ENCODE peak calls at places on chromosomes 6 and 20, in eight cellular contexts. One of them, this sample, is unnamed.

GRCh38 chr6:44531447-44532015 is 144.0 kb downstream of the CDC5L start:
- DNase-seq in sigmoid colon: no peak
- DNase-seq in HCT116: no peak
- DNase-seq in gastrocnemius medialis: no peak
- DNase-seq in adrenal gland: no peak
- DNase-seq in IMR-90: no peak
- DNase-seq in A549: no peak
- DNase-seq in suprapubic skin: no peak
- DNase-seq in this sample: no peak

GRCh38 chr6:156582509-156582992 is 194.6 kb upstream of the ARID1B start:
- DNase-seq in sigmoid colon: no peak
- DNase-seq in gastrocnemius medialis: no peak
- DNase-seq in HCT116: no peak
- DNase-seq in IMR-90: no peak
- DNase-seq in suprapubic skin: no peak
- DNase-seq in adrenal gland: no peak
- DNase-seq in A549: no peak
- DNase-seq in this sample: no peak

GRCh38 chr20:49054032-49054643 is 8.0 kb downstream of the CSE1L start:
- DNase-seq in A549: no peak
- DNase-seq in gastrocnemius medialis: no peak
- DNase-seq in adrenal gland: no peak
- DNase-seq in IMR-90: no peak
- DNase-seq in suprapubic skin: no peak
- DNase-seq in sigmoid colon: no peak
- DNase-seq in HCT116: no peak
- DNase-seq in this sample: no peak

GRCh38 chr6:39393075-39393474 is 70.6 kb upstream of the KCNK16 start:
- DNase-seq in sigmoid colon: no peak
- DNase-seq in HCT116: no peak
- DNase-seq in suprapubic skin: no peak
- DNase-seq in IMR-90: no peak
- DNase-seq in A549: no peak
- DNase-seq in gastrocnemius medialis: no peak
- DNase-seq in adrenal gland: no peak
- DNase-seq in this sample: no peak

GRCh38 chr20:54433653-54434052 is 41.7 kb upstream of the DOK5 start:
- DNase-seq in sigmoid colon: no peak
- DNase-seq in adrenal gland: no peak
- DNase-seq in suprapubic skin: no peak
- DNase-seq in gastrocnemius medialis: no peak
- DNase-seq in A549: no peak
- DNase-seq in HCT116: no peak
- DNase-seq in IMR-90: no peak
- DNase-seq in this sample: no peak

GRCh38 chr6:13538084-13538483 is 36.3 kb upstream of the SIRT5 start:
- DNase-seq in A549: peak
- DNase-seq in IMR-90: peak
- DNase-seq in adrenal gland: no peak
- DNase-seq in sigmoid colon: no peak
- DNase-seq in HCT116: peak
- DNase-seq in gastrocnemius medialis: no peak
- DNase-seq in suprapubic skin: no peak
- DNase-seq in this sample: no peak

GRCh38 chr6:64012351-64013060 is 376.9 kb downstream of the PHF3 start:
- DNase-seq in A549: peak
- DNase-seq in gastrocnemius medialis: no peak
- DNase-seq in adrenal gland: no peak
- DNase-seq in IMR-90: peak
- DNase-seq in HCT116: no peak
- DNase-seq in suprapubic skin: no peak
- DNase-seq in sigmoid colon: no peak
- DNase-seq in this sample: no peak

GRCh38 chr6:35678021-35678654 is 10.6 kb downstream of the FKBP5 start:
- DNase-seq in HCT116: no peak
- DNase-seq in suprapubic skin: no peak
- DNase-seq in A549: no peak
- DNase-seq in sigmoid colon: no peak
- DNase-seq in IMR-90: peak
- DNase-seq in gastrocnemius medialis: no peak
- DNase-seq in adrenal gland: no peak
- DNase-seq in this sample: no peak

GRCh38 chr6:83884523-83884922 is 25.0 kb downstream of the CYB5R4 start:
- DNase-seq in gastrocnemius medialis: no peak
- DNase-seq in sigmoid colon: no peak
- DNase-seq in IMR-90: peak
- DNase-seq in HCT116: peak
- DNase-seq in A549: peak
- DNase-seq in adrenal gland: no peak
- DNase-seq in suprapubic skin: no peak
- DNase-seq in this sample: no peak

GRCh38 chr6:133890941-133891813 is 2.3 kb downstream of the TCF21 start:
- DNase-seq in gastrocnemius medialis: no peak
- DNase-seq in suprapubic skin: peak
- DNase-seq in A549: peak
- DNase-seq in adrenal gland: no peak
- DNase-seq in IMR-90: peak
- DNase-seq in HCT116: no peak
- DNase-seq in sigmoid colon: peak
- DNase-seq in this sample: no peak

GRCh38 chr6:4664117-4664626 is 112.0 kb upstream of the CDYL start:
- DNase-seq in adrenal gland: no peak
- DNase-seq in sigmoid colon: peak
- DNase-seq in A549: no peak
- DNase-seq in IMR-90: peak
- DNase-seq in gastrocnemius medialis: peak
- DNase-seq in HCT116: no peak
- DNase-seq in suprapubic skin: peak
- DNase-seq in this sample: peak

GRCh38 chr6:45921703-45922270 is 93.9 kb downstream of the CLIC5 start:
- DNase-seq in A549: no peak
- DNase-seq in IMR-90: no peak
- DNase-seq in adrenal gland: no peak
- DNase-seq in gastrocnemius medialis: peak
- DNase-seq in HCT116: no peak
- DNase-seq in suprapubic skin: no peak
- DNase-seq in sigmoid colon: peak
- DNase-seq in this sample: peak

GRCh38 chr6:70312165-70312564 is 9.3 kb upstream of the COL9A1 start:
- DNase-seq in A549: no peak
- DNase-seq in suprapubic skin: no peak
- DNase-seq in gastrocnemius medialis: no peak
- DNase-seq in adrenal gland: no peak
- DNase-seq in sigmoid colon: no peak
- DNase-seq in IMR-90: peak
- DNase-seq in HCT116: peak
- DNase-seq in this sample: no peak

GRCh38 chr6:17585766-17586502 is 14.2 kb upstream of the FAM8A1 start:
- DNase-seq in IMR-90: no peak
- DNase-seq in gastrocnemius medialis: no peak
- DNase-seq in adrenal gland: no peak
- DNase-seq in sigmoid colon: no peak
- DNase-seq in suprapubic skin: no peak
- DNase-seq in HCT116: peak
- DNase-seq in A549: no peak
- DNase-seq in this sample: no peak

GRCh38 chr6:134822920-134823430 is 126.9 kb downstream of the ALDH8A1 start:
- DNase-seq in sigmoid colon: no peak
- DNase-seq in IMR-90: peak
- DNase-seq in suprapubic skin: no peak
- DNase-seq in adrenal gland: peak
- DNase-seq in gastrocnemius medialis: peak
- DNase-seq in HCT116: peak
- DNase-seq in A549: peak
- DNase-seq in this sample: peak

GRCh38 chr20:34473262-34473883 is 42.8 kb upstream of the DYNLRB1 start:
- DNase-seq in HCT116: peak
- DNase-seq in suprapubic skin: peak
- DNase-seq in IMR-90: peak
- DNase-seq in sigmoid colon: no peak
- DNase-seq in A549: peak
- DNase-seq in adrenal gland: no peak
- DNase-seq in gastrocnemius medialis: peak
- DNase-seq in this sample: no peak

GRCh38 chr6:98525860-98526259 is 308.5 kb upstream of the POU3F2 start:
- DNase-seq in suprapubic skin: no peak
- DNase-seq in IMR-90: no peak
- DNase-seq in adrenal gland: no peak
- DNase-seq in HCT116: no peak
- DNase-seq in sigmoid colon: no peak
- DNase-seq in A549: no peak
- DNase-seq in gastrocnemius medialis: no peak
- DNase-seq in this sample: no peak
- H3K27ac ChIP-seq in suprapubic skin: no peak
- H3K27ac ChIP-seq in IMR-90: no peak
- H3K27ac ChIP-seq in adrenal gland: no peak
- H3K27ac ChIP-seq in HCT116: no peak
- H3K27ac ChIP-seq in sigmoid colon: no peak
- H3K27ac ChIP-seq in A549: no peak
- H3K27ac ChIP-seq in gastrocnemius medialis: no peak
- H3K27ac ChIP-seq in this sample: no peak

GRCh38 chr6:150002710-150003109 is 22.6 kb downstream of the RAET1L start:
- DNase-seq in IMR-90: no peak
- DNase-seq in suprapubic skin: no peak
- DNase-seq in A549: no peak
- DNase-seq in adrenal gland: no peak
- DNase-seq in sigmoid colon: no peak
- DNase-seq in HCT116: no peak
- DNase-seq in gastrocnemius medialis: no peak
- DNase-seq in this sample: no peak

GRCh38 chr6:150005761-150006651 is 19.3 kb downstream of the RAET1L start:
- DNase-seq in gastrocnemius medialis: no peak
- DNase-seq in sigmoid colon: no peak
- DNase-seq in suprapubic skin: no peak
- DNase-seq in adrenal gland: no peak
- DNase-seq in HCT116: no peak
- DNase-seq in IMR-90: no peak
- DNase-seq in A549: no peak
- DNase-seq in this sample: no peak

GRCh38 chr6:150006961-150007464 is 18.3 kb downstream of the RAET1L start:
- DNase-seq in sigmoid colon: no peak
- DNase-seq in adrenal gland: no peak
- DNase-seq in suprapubic skin: no peak
- DNase-seq in IMR-90: peak
- DNase-seq in A549: no peak
- DNase-seq in gastrocnemius medialis: no peak
- DNase-seq in HCT116: no peak
- DNase-seq in this sample: no peak

GRCh38 chr6:150004101-150004782 is 21.1 kb downstream of the RAET1L start:
- DNase-seq in A549: no peak
- DNase-seq in HCT116: no peak
- DNase-seq in adrenal gland: no peak
- DNase-seq in suprapubic skin: no peak
- DNase-seq in gastrocnemius medialis: no peak
- DNase-seq in sigmoid colon: no peak
- DNase-seq in IMR-90: no peak
- DNase-seq in this sample: no peak

GRCh38 chr6:150004783-150005717 is 20.3 kb downstream of the RAET1L start:
- DNase-seq in IMR-90: peak
- DNase-seq in adrenal gland: peak
- DNase-seq in HCT116: peak
- DNase-seq in suprapubic skin: peak
- DNase-seq in gastrocnemius medialis: peak
- DNase-seq in A549: peak
- DNase-seq in sigmoid colon: peak
- DNase-seq in this sample: peak
- TF ChIP-seq POLR2A in IMR-90: no peak
- TF ChIP-seq POLR2A in adrenal gland: no peak
- TF ChIP-seq POLR2A in HCT116: peak
- TF ChIP-seq POLR2A in suprapubic skin: no peak
- TF ChIP-seq POLR2A in gastrocnemius medialis: no peak
- TF ChIP-seq POLR2A in A549: peak
- TF ChIP-seq POLR2A in sigmoid colon: no peak
- TF ChIP-seq POLR2A in this sample: no peak

DNA sequence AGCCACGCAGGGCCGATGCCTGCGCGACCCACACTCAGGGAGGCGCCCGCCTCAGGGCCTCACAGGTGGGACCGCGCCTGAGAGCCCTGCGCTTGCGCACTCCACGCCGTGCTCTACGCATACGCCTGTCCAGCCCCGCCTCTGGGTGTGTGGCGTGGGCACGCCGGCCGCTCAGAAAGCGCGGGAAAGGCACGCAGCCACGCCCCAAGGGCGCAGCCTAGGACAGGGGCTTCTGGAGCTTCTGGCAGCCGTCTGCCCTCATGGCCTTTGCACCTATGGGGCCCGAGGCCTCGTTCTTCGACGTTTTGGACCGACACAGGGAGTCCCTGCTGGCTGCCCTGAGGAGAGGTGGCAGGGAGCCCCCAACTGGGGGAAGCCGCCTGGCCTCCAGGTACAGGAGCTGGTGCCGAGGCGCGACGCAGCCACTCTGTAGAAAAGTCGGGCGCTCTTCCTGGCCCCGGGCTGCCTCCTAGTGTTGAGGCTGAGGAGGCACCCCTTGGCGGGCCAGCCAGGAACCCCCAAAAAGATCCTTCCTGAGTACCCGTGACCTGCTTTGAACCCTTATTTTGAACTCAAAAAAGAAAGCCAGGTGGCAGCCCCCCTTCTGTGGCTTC is at the start of gene SPO11:
- DNase-seq in suprapubic skin: no peak
- DNase-seq in sigmoid colon: no peak
- DNase-seq in gastrocnemius medialis: no peak
- DNase-seq in adrenal gland: no peak
- DNase-seq in HCT116: no peak
- DNase-seq in A549: no peak
- DNase-seq in IMR-90: no peak
- DNase-seq in this sample: no peak
- TF ChIP-seq CTCF in suprapubic skin: no peak
- TF ChIP-seq CTCF in sigmoid colon: no peak
- TF ChIP-seq CTCF in gastrocnemius medialis: no peak
- TF ChIP-seq CTCF in adrenal gland: no peak
- TF ChIP-seq CTCF in HCT116: peak
- TF ChIP-seq CTCF in A549: no peak
- TF ChIP-seq CTCF in IMR-90: no peak
- TF ChIP-seq CTCF in this sample: no peak

GRCh38 chr6:158684745-158685355 is 35.0 kb downstream of the SYTL3 start:
- DNase-seq in IMR-90: no peak
- DNase-seq in A549: no peak
- DNase-seq in gastrocnemius medialis: no peak
- DNase-seq in HCT116: no peak
- DNase-seq in adrenal gland: peak
- DNase-seq in sigmoid colon: peak
- DNase-seq in suprapubic skin: no peak
- DNase-seq in this sample: no peak

GRCh38 chr6:158686791-158687381 is 37.0 kb downstream of the SYTL3 start:
- DNase-seq in sigmoid colon: no peak
- DNase-seq in adrenal gland: no peak
- DNase-seq in suprapubic skin: no peak
- DNase-seq in gastrocnemius medialis: no peak
- DNase-seq in A549: no peak
- DNase-seq in IMR-90: no peak
- DNase-seq in HCT116: no peak
- DNase-seq in this sample: no peak

GRCh38 chr6:158687507-158687906 is 37.7 kb downstream of the SYTL3 start:
- DNase-seq in IMR-90: no peak
- DNase-seq in sigmoid colon: no peak
- DNase-seq in A549: no peak
- DNase-seq in suprapubic skin: no peak
- DNase-seq in adrenal gland: no peak
- DNase-seq in gastrocnemius medialis: no peak
- DNase-seq in HCT116: no peak
- DNase-seq in this sample: no peak

GRCh38 chr6:158684311-158684710 is 34.5 kb downstream of the SYTL3 start:
- DNase-seq in suprapubic skin: no peak
- DNase-seq in adrenal gland: no peak
- DNase-seq in A549: no peak
- DNase-seq in sigmoid colon: peak
- DNase-seq in gastrocnemius medialis: no peak
- DNase-seq in IMR-90: no peak
- DNase-seq in HCT116: no peak
- DNase-seq in this sample: no peak

GRCh38 chr6:158686311-158686710 is 36.5 kb downstream of the SYTL3 start:
- DNase-seq in adrenal gland: no peak
- DNase-seq in gastrocnemius medialis: no peak
- DNase-seq in IMR-90: no peak
- DNase-seq in A549: no peak
- DNase-seq in sigmoid colon: no peak
- DNase-seq in HCT116: no peak
- DNase-seq in suprapubic skin: no peak
- DNase-seq in this sample: no peak
- H3K27ac ChIP-seq in adrenal gland: no peak
- H3K27ac ChIP-seq in gastrocnemius medialis: no peak
- H3K27ac ChIP-seq in IMR-90: no peak
- H3K27ac ChIP-seq in A549: no peak
- H3K27ac ChIP-seq in sigmoid colon: no peak
- H3K27ac ChIP-seq in HCT116: peak
- H3K27ac ChIP-seq in suprapubic skin: peak
- H3K27ac ChIP-seq in this sample: no peak